ENCODE peak calls at places on chromosomes 1 and 21, in six cellular contexts. One of them, this sample, is unnamed.

GRCh38 chr1:208174736-208175507 is 69.3 kb downstream of the PLXNA2 start:
- DNase-seq in fibroblast of pulmonary artery: peak
- DNase-seq in dorsolateral prefrontal cortex: no peak
- DNase-seq in breast epithelium: no peak
- DNase-seq in tibial nerve: no peak
- DNase-seq in transverse colon: no peak
- DNase-seq in this sample: peak

GRCh38 chr21:45886610-45887026 is 95.0 kb upstream of the COL6A1 start:
- DNase-seq in dorsolateral prefrontal cortex: no peak
- DNase-seq in fibroblast of pulmonary artery: no peak
- DNase-seq in tibial nerve: no peak
- DNase-seq in breast epithelium: no peak
- DNase-seq in transverse colon: no peak
- DNase-seq in this sample: no peak

GRCh38 chr1:35564037-35564883 is 6.7 kb downstream of the NCDN start:
- DNase-seq in tibial nerve: peak
- DNase-seq in dorsolateral prefrontal cortex: peak
- DNase-seq in fibroblast of pulmonary artery: peak
- DNase-seq in transverse colon: peak
- DNase-seq in breast epithelium: peak
- DNase-seq in this sample: peak

GRCh38 chr1:101757985-101758384 is 238.7 kb downstream of the OLFM3 start:
- DNase-seq in dorsolateral prefrontal cortex: no peak
- DNase-seq in tibial nerve: no peak
- DNase-seq in breast epithelium: no peak
- DNase-seq in fibroblast of pulmonary artery: no peak
- DNase-seq in transverse colon: no peak
- DNase-seq in this sample: no peak

GRCh38 chr1:115203287-115203686 is 114.0 kb upstream of the TSPAN2 start:
- DNase-seq in tibial nerve: no peak
- DNase-seq in breast epithelium: no peak
- DNase-seq in fibroblast of pulmonary artery: no peak
- DNase-seq in transverse colon: no peak
- DNase-seq in dorsolateral prefrontal cortex: no peak
- DNase-seq in this sample: no peak

GRCh38 chr1:50994997-50995396 is 25.0 kb downstream of the CDKN2C start:
- DNase-seq in dorsolateral prefrontal cortex: no peak
- DNase-seq in transverse colon: no peak
- DNase-seq in tibial nerve: no peak
- DNase-seq in breast epithelium: no peak
- DNase-seq in fibroblast of pulmonary artery: no peak
- DNase-seq in this sample: no peak

GRCh38 chr21:42646836-42647235 is 6.6 kb upstream of the PDE9A start:
- DNase-seq in breast epithelium: no peak
- DNase-seq in tibial nerve: no peak
- DNase-seq in transverse colon: no peak
- DNase-seq in fibroblast of pulmonary artery: no peak
- DNase-seq in dorsolateral prefrontal cortex: no peak
- DNase-seq in this sample: no peak

GRCh38 chr1:2208309-2209239 is 14.0 kb upstream of the FAAP20 start:
- DNase-seq in transverse colon: peak
- DNase-seq in breast epithelium: no peak
- DNase-seq in fibroblast of pulmonary artery: peak
- DNase-seq in tibial nerve: peak
- DNase-seq in dorsolateral prefrontal cortex: no peak
- DNase-seq in this sample: peak

GRCh38 chr1:10539411-10540043 is 64.8 kb downstream of the PEX14 start:
- DNase-seq in dorsolateral prefrontal cortex: no peak
- DNase-seq in tibial nerve: no peak
- DNase-seq in fibroblast of pulmonary artery: peak
- DNase-seq in transverse colon: no peak
- DNase-seq in breast epithelium: no peak
- DNase-seq in this sample: peak

GRCh38 chr21:30268608-30269197 is 14.0 kb downstream of the KRTAP24-1 start:
- DNase-seq in tibial nerve: no peak
- DNase-seq in dorsolateral prefrontal cortex: no peak
- DNase-seq in fibroblast of pulmonary artery: peak
- DNase-seq in transverse colon: no peak
- DNase-seq in breast epithelium: no peak
- DNase-seq in this sample: no peak

GRCh38 chr1:3775498-3776230 is 3.1 kb downstream of the SMIM1 start:
- DNase-seq in dorsolateral prefrontal cortex: no peak
- DNase-seq in fibroblast of pulmonary artery: peak
- DNase-seq in breast epithelium: no peak
- DNase-seq in tibial nerve: no peak
- DNase-seq in transverse colon: peak
- DNase-seq in this sample: peak

GRCh38 chr1:8702121-8702520 is 115.3 kb downstream of the RERE start:
- DNase-seq in tibial nerve: no peak
- DNase-seq in transverse colon: peak
- DNase-seq in fibroblast of pulmonary artery: peak
- DNase-seq in dorsolateral prefrontal cortex: no peak
- DNase-seq in breast epithelium: peak
- DNase-seq in this sample: peak

GRCh38 chr1:90452491-90452890 is 264.6 kb downstream of the BARHL2 start:
- DNase-seq in transverse colon: no peak
- DNase-seq in tibial nerve: no peak
- DNase-seq in dorsolateral prefrontal cortex: no peak
- DNase-seq in fibroblast of pulmonary artery: no peak
- DNase-seq in breast epithelium: no peak
- DNase-seq in this sample: no peak

GRCh38 chr1:54407957-54408700 is 1.9 kb upstream of the SSBP3 start:
- DNase-seq in breast epithelium: no peak
- DNase-seq in fibroblast of pulmonary artery: peak
- DNase-seq in transverse colon: no peak
- DNase-seq in dorsolateral prefrontal cortex: no peak
- DNase-seq in tibial nerve: no peak
- DNase-seq in this sample: peak

GRCh38 chr1:45260244-45260643 is 53.8 kb upstream of the ZSWIM5 start:
- DNase-seq in breast epithelium: no peak
- DNase-seq in fibroblast of pulmonary artery: no peak
- DNase-seq in dorsolateral prefrontal cortex: no peak
- DNase-seq in tibial nerve: no peak
- DNase-seq in transverse colon: no peak
- DNase-seq in this sample: no peak

DNA sequence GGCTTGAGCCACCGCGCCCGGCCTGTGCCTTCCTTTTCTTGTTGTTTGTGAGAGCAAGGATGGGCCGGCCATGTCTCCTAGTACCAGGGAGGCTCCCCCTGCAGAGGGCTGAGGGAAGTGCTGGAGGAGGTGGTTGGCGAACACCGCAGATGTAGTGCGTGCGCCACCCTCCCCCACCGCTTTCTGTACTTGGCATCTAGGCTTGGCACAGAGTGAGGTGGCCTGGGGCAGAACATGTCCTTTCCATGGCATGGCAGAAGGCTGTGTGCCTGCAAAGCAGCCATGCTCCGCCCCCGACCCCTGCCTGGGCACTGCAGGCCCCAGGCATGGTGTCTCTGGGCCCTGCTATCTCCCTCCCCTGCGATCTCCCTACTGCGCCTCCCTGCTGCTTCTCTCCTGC is 30.7 kb downstream of the ALPL start:
- DNase-seq in tibial nerve: no peak
- DNase-seq in transverse colon: peak
- DNase-seq in breast epithelium: peak
- DNase-seq in fibroblast of pulmonary artery: no peak
- DNase-seq in dorsolateral prefrontal cortex: no peak
- DNase-seq in this sample: no peak
- TF ChIP-seq CTCF in tibial nerve: peak
- TF ChIP-seq CTCF in transverse colon: no peak
- TF ChIP-seq CTCF in breast epithelium: peak
- TF ChIP-seq CTCF in fibroblast of pulmonary artery: peak
- TF ChIP-seq CTCF in dorsolateral prefrontal cortex: no peak
- TF ChIP-seq CTCF in this sample: peak

GRCh38 chr1:240967070-240967724 is 355.2 kb upstream of the GREM2 start:
- DNase-seq in transverse colon: no peak
- DNase-seq in tibial nerve: no peak
- DNase-seq in dorsolateral prefrontal cortex: no peak
- DNase-seq in breast epithelium: no peak
- DNase-seq in fibroblast of pulmonary artery: no peak
- DNase-seq in this sample: peak
- TF ChIP-seq CTCF in transverse colon: no peak
- TF ChIP-seq CTCF in tibial nerve: no peak
- TF ChIP-seq CTCF in dorsolateral prefrontal cortex: peak
- TF ChIP-seq CTCF in breast epithelium: no peak
- TF ChIP-seq CTCF in fibroblast of pulmonary artery: no peak
- TF ChIP-seq CTCF in this sample: peak

DNA sequence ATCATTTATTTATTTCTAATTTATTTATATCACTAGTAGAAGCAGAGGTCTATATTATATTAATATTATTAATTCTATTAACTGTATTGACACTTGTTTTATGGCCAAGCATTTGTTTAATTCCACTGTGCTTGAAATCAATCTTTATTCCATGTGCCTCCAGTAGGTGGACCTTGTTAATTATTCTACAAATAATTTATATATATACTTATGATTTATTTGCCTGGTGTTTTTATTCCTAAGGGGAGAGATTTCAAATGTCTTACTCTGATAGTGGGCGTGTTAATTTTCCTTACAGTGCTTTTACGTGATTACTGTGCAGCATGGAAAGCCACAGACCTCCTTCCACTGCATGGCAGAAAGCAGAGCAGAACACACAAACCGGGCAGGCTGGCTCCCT is 17.5 kb upstream of the OR6N2 start:
- DNase-seq in fibroblast of pulmonary artery: no peak
- DNase-seq in tibial nerve: no peak
- DNase-seq in breast epithelium: no peak
- DNase-seq in dorsolateral prefrontal cortex: no peak
- DNase-seq in transverse colon: no peak
- DNase-seq in this sample: no peak
- TF ChIP-seq CTCF in fibroblast of pulmonary artery: peak
- TF ChIP-seq CTCF in tibial nerve: no peak
- TF ChIP-seq CTCF in breast epithelium: no peak
- TF ChIP-seq CTCF in dorsolateral prefrontal cortex: no peak
- TF ChIP-seq CTCF in transverse colon: no peak
- TF ChIP-seq CTCF in this sample: no peak

GRCh38 chr1:172135076-172135672 is 285.3 kb upstream of the C1orf105 start:
- DNase-seq in breast epithelium: no peak
- DNase-seq in transverse colon: peak
- DNase-seq in dorsolateral prefrontal cortex: no peak
- DNase-seq in tibial nerve: peak
- DNase-seq in fibroblast of pulmonary artery: peak
- DNase-seq in this sample: no peak
- TF ChIP-seq CTCF in breast epithelium: peak
- TF ChIP-seq CTCF in transverse colon: peak
- TF ChIP-seq CTCF in dorsolateral prefrontal cortex: peak
- TF ChIP-seq CTCF in tibial nerve: peak
- TF ChIP-seq CTCF in fibroblast of pulmonary artery: peak
- TF ChIP-seq CTCF in this sample: peak